ENCODE peak calls at places on chromosomes 1 and 21, in ten cellular contexts. E is astrocyte of the spinal cord, I is fibroblast of lung, F is thyroid gland, U is psoas muscle, T is heart right ventricle, R is heart left ventricle, Z is colonic mucosa, K is Calu3, S is choroid plexus epithelial cell. C is an unnamed sample.

GRCh38 chr1:169835647-169836046 is 40.9 kb upstream of the METTL18 start:
- DNase-seq in U (no peak), I (no peak), T (no peak), Z (no peak), S (no peak), E (no peak), F (no peak), R (no peak), K (no peak), C (no peak)

GRCh38 chr1:230351516-230351915 is 74.6 kb downstream of the PGBD5 start:
- DNase-seq in R (no peak), Z (no peak), I (no peak), S (no peak), E (no peak), F (no peak), K (no peak), U (no peak), T (no peak), C (no peak)

GRCh38 chr1:212433577-212434462 is 1.1 kb downstream of the NENF start:
- DNase-seq in F (no peak), T (no peak), E (no peak), I (no peak), R (no peak), Z (no peak), U (no peak), S (no peak), K (no peak), C (no peak)

GRCh38 chr21:37130971-37131370 is 57.9 kb downstream of the TTC3 start:
- DNase-seq in T (no peak), R (no peak), S (peak), U (no peak), K (no peak), I (no peak), E (no peak), Z (no peak), F (no peak), C (no peak)

GRCh38 chr1:238360474-238360873 is 469.8 kb upstream of the ZP4 start:
- DNase-seq in U (no peak), R (no peak), Z (no peak), T (no peak), S (no peak), I (no peak), E (no peak), F (no peak), K (no peak), C (no peak)

GRCh38 chr1:20322825-20323612 is 32.3 kb downstream of the VWA5B1 start:
- DNase-seq in K (no peak), T (no peak), E (peak), I (peak), S (peak), U (no peak), R (no peak), F (no peak), Z (no peak), C (no peak)

GRCh38 chr1:15885701-15886612 is 38.5 kb downstream of the SPEN start:
- DNase-seq in U (peak), T (peak), K (peak), I (peak), S (peak), F (peak), R (peak), E (peak), Z (peak), C (peak)

GRCh38 chr1:193540511-193540910 is 354.1 kb upstream of the B3GALT2 start:
- DNase-seq in U (no peak), K (no peak), Z (no peak), I (no peak), T (no peak), R (no peak), E (no peak), F (no peak), S (no peak), C (no peak)

GRCh38 chr1:9705337-9706098 is 54.0 kb downstream of the PIK3CD start:
- DNase-seq in R (no peak), K (no peak), U (no peak), T (no peak), S (peak), Z (no peak), I (no peak), E (peak), F (no peak), C (no peak)

GRCh38 chr21:34517491-34518245 is 5.7 kb upstream of the KCNE1 start:
- DNase-seq in E (no peak), F (no peak), U (no peak), S (peak), K (no peak), Z (no peak), T (no peak), I (no peak), R (no peak), C (no peak)

GRCh38 chr1:98556521-98557158 is 104.9 kb upstream of the SNX7 start:
- DNase-seq in F (no peak), T (no peak), R (no peak), I (peak), K (no peak), S (peak), U (no peak), Z (no peak), E (peak), C (no peak)

GRCh38 chr1:16921391-16922185 is at the start of gene CROCC:
- DNase-seq in U (peak), R (peak), E (peak), I (peak), K (no peak), F (peak), Z (no peak), S (peak), T (peak), C (no peak)

GRCh38 chr1:194474701-194475100 is 1288.3 kb upstream of the B3GALT2 start:
- DNase-seq in F (no peak), U (no peak), E (no peak), R (no peak), S (no peak), T (no peak), K (no peak), Z (no peak), I (no peak), C (no peak)

GRCh38 chr1:29290414-29290980 is 54.2 kb downstream of the PTPRU start:
- DNase-seq in Z (no peak), U (no peak), R (no peak), F (no peak), T (no peak), I (no peak), E (no peak), S (peak), K (no peak), C (no peak)

GRCh38 chr1:116311756-116312691 is 61.0 kb upstream of the ATP1A1 start:
- DNase-seq in Z (peak), R (no peak), I (no peak), K (peak), T (no peak), F (peak), S (no peak), U (peak), E (no peak), C (no peak)

GRCh38 chr1:107622975-107623374 is 342.0 kb downstream of the VAV3 start:
- DNase-seq in E (no peak), K (no peak), U (no peak), Z (no peak), I (peak), S (no peak), F (no peak), T (no peak), R (no peak), C (no peak)

GRCh38 chr1:176831150-176831549 is 333.4 kb downstream of the ASTN1 start:
- DNase-seq in F (no peak), E (no peak), R (no peak), Z (no peak), S (no peak), T (no peak), U (no peak), K (no peak), I (no peak), C (no peak)

GRCh38 chr1:2047749-2048729 is 2.2 kb upstream of the PRKCZ start:
- DNase-seq in U (no peak), K (no peak), T (no peak), S (no peak), F (no peak), R (no peak), Z (peak), I (no peak), E (no peak), C (no peak)

GRCh38 chr1:15617874-15618684 is 821 bp downstream of the DDI2 start:
- DNase-seq in K (peak), Z (peak), R (peak), I (no peak), T (no peak), S (peak), U (no peak), F (peak), E (peak), C (peak)

GRCh38 chr1:90550616-90551406 is 166.3 kb downstream of the BARHL2 start:
- DNase-seq in T (no peak), Z (no peak), I (no peak), U (no peak), R (no peak), S (no peak), E (no peak), F (no peak), K (no peak), C (no peak)

GRCh38 chr1:46550751-46551231 is 656 bp downstream of the KNCN start:
- DNase-seq in T (no peak), U (no peak), E (no peak), R (no peak), I (no peak), K (no peak), Z (peak), S (no peak), F (no peak), C (no peak)

GRCh38 chr1:7703321-7704213 is 67.5 kb upstream of the VAMP3 start:
- DNase-seq in S (no peak), U (no peak), I (no peak), E (no peak), F (no peak), K (peak), Z (peak), T (peak), R (peak), C (no peak)

GRCh38 chr1:178798232-178798861 is 72.5 kb downstream of the ANGPTL1 start:
- DNase-seq in K (no peak), T (no peak), R (no peak), Z (no peak), E (no peak), S (no peak), U (no peak), F (no peak), I (no peak), C (no peak)

GRCh38 chr21:34354836-34355235 is 9.0 kb upstream of the KCNE2 start:
- DNase-seq in R (no peak), T (no peak), S (no peak), U (no peak), E (no peak), K (no peak), I (no peak), F (no peak), Z (no peak), C (no peak)

GRCh38 chr1:162562452-162562828 is 918 bp downstream of the UAP1 start:
- DNase-seq in F (no peak), U (no peak), E (peak), T (no peak), K (no peak), I (peak), S (peak), Z (peak), R (no peak), C (no peak)

GRCh38 chr1:162561616-162562451 is at the start of gene UAP1:
- DNase-seq in T (no peak), E (peak), S (peak), F (no peak), K (no peak), R (no peak), U (peak), Z (peak), I (no peak), C (no peak)

GRCh38 chr1:162565460-162565859 is 3.9 kb downstream of the UAP1 start:
- DNase-seq in S (no peak), U (no peak), K (no peak), R (no peak), Z (no peak), I (no peak), F (no peak), T (no peak), E (no peak), C (no peak)

GRCh38 chr1:162566870-162567269 is 5.3 kb downstream of the UAP1 start:
- DNase-seq in F (no peak), Z (no peak), U (no peak), T (no peak), S (no peak), K (no peak), E (no peak), I (no peak), R (no peak), C (no peak)

DNA sequence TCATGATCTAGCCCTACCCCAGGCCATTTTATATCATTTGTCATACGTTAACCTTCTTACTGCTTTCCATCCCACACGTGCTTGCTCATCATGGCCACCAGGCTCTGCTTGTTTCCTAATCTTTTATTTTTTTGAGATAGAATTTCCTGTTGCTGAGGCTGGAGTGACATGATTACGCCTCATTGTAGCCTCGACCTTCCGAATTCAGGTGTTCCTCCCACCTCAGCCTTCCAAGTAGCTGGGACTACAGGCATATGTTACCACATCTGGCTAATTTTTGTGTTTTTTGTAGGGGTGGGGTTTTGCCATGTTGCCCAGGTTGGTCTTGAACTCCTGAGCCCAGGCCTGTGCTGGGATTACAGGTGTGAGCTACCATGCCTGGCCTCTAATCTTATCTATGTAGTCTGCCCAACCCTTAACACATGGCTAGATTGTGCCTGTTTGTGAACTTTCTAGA is 3.3 kb downstream of the UAP1 start:
- DNase-seq in U (no peak), I (no peak), K (no peak), F (no peak), R (no peak), E (no peak), S (peak), Z (no peak), T (no peak), C (no peak)
- TF ChIP-seq CTCF in U (no peak), I (no peak), K (no peak), F (no peak), R (no peak), E (no peak), S (no peak), Z (no peak), T (no peak), C (no peak)

GRCh38 chr1:109617291-109617801 is 2.1 kb downstream of the GNAT2 start:
- DNase-seq in E (peak), F (no peak), K (peak), Z (no peak), I (peak), R (no peak), T (no peak), S (peak), U (no peak), C (no peak)
- TF ChIP-seq CTCF in E (no peak), F (no peak), K (no peak), Z (no peak), I (no peak), R (no peak), T (no peak), S (peak), U (no peak), C (no peak)

GRCh38 chr1:210292276-210292851 is 36.3 kb upstream of the HHAT start:
- DNase-seq in S (no peak), K (peak), I (no peak), E (peak), F (peak), R (peak), Z (peak), U (peak), T (peak), C (no peak)
- TF ChIP-seq CTCF in S (no peak), K (peak), I (no peak), E (peak), F (peak), R (peak), Z (peak), U (peak), T (peak), C (no peak)

GRCh38 chr1:52190500-52191252 is 48.8 kb downstream of the ZFYVE9 start:
- DNase-seq in Z (no peak), F (no peak), S (no peak), T (no peak), K (no peak), R (no peak), E (no peak), U (no peak), I (no peak), C (no peak)
- TF ChIP-seq CTCF in Z (no peak), F (no peak), S (no peak), T (no peak), K (no peak), R (no peak), E (no peak), U (no peak), I (no peak), C (no peak)

GRCh38 chr1:58065520-58065919 is 481.0 kb downstream of the OMA1 start:
- DNase-seq in S (no peak), E (no peak), Z (no peak), I (no peak), T (no peak), U (no peak), R (no peak), F (no peak), K (peak), C (no peak)
- TF ChIP-seq CTCF in S (no peak), E (no peak), Z (no peak), I (no peak), T (no peak), U (no peak), R (no peak), F (no peak), K (no peak), C (no peak)

GRCh38 chr1:66711420-66711819 is 40.8 kb upstream of the DYNLT5 start:
- DNase-seq in Z (no peak), S (peak), R (no peak), U (no peak), K (no peak), F (no peak), E (no peak), T (no peak), I (no peak), C (no peak)
- TF ChIP-seq CTCF in Z (no peak), S (peak), R (peak), U (no peak), K (no peak), F (no peak), E (peak), T (no peak), I (no peak), C (no peak)

DNA sequence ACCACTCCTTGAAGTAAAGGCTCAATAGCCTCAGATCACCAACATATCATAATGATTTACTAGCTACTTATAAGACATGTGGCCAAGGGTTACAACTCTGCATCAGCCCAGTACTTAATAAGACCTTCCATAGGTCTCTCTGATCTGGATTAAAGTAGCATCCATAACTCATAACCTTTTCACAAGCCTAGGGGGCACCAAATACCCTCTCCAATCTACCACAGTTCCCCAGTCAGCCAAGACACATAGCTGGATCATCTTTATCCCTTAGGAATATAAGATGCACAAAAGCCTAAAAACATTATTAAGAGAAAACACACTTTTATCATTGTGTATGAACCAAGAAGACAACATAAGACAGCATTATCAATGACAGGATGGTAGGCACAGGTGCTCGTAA is 22.1 kb downstream of the SSX2IP start:
- DNase-seq in E (no peak), Z (no peak), K (no peak), R (no peak), T (no peak), I (peak), U (no peak), F (no peak), S (no peak), C (no peak)
- TF ChIP-seq CTCF in E (peak), Z (no peak), K (no peak), R (peak), T (peak), I (peak), U (peak), F (no peak), S (peak), C (no peak)

GRCh38 chr1:247829651-247830050 is 5.7 kb upstream of the OR14A16 start:
- DNase-seq in E (no peak), T (no peak), F (no peak), I (no peak), U (no peak), S (no peak), K (no peak), R (no peak), Z (no peak), C (no peak)

DNA sequence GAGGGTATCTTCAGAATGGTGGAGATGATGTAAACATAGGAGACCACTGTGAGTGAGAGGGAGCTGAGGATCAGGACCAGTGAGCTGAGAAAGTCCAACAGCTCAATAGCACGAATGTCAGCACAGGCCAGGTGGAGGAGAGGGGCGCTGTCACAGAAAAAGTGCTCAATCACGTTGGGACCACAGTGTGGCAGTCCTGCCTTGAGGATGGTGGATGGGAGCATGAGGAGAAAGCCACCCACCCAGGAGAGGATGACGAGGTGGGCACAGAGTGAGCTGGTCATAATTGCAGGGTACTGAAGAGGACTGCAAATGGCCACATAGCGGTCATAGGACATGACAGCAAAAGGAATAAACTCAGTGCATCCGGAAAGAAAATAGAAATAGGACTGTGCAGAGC is 8.1 kb downstream of the OR11L1 start:
- DNase-seq in R (no peak), I (no peak), Z (no peak), F (no peak), T (no peak), S (no peak), K (no peak), U (no peak), E (no peak), C (no peak)
- TF ChIP-seq CTCF in R (no peak), I (no peak), Z (no peak), F (no peak), T (no peak), S (no peak), K (no peak), U (no peak), E (no peak), C (no peak)

GRCh38 chr1:41713557-41714327 is 205.0 kb downstream of the HIVEP3 start:
- DNase-seq in E (peak), I (peak), U (no peak), T (no peak), Z (no peak), S (peak), R (no peak), K (no peak), F (no peak), C (no peak)

GRCh38 chr1:41712687-41713086 is 206.0 kb downstream of the HIVEP3 start:
- DNase-seq in Z (no peak), R (peak), T (peak), I (no peak), S (no peak), E (no peak), K (no peak), F (peak), U (no peak), C (no peak)

GRCh38 chr1:41716188-41717130 is 202.3 kb downstream of the HIVEP3 start:
- DNase-seq in U (no peak), F (no peak), E (no peak), S (no peak), T (no peak), Z (no peak), R (no peak), I (no peak), K (no peak), C (no peak)

GRCh38 chr1:41713141-41713540 is 205.6 kb downstream of the HIVEP3 start:
- DNase-seq in S (no peak), F (no peak), K (no peak), T (no peak), E (peak), U (no peak), Z (no peak), I (no peak), R (no peak), C (no peak)

GRCh38 chr1:41714613-41715389 is 203.9 kb downstream of the HIVEP3 start:
- DNase-seq in U (no peak), I (no peak), Z (no peak), S (no peak), T (no peak), F (no peak), E (peak), R (no peak), K (no peak), C (no peak)
- TF ChIP-seq CTCF in U (no peak), I (no peak), Z (no peak), S (no peak), T (no peak), F (no peak), E (no peak), R (no peak), K (no peak), C (no peak)

C was measured in omental fat pad.